ENCODE peak calls at places on chromosomes 5 and 9, in five cellular contexts. One of them, this sample, is unnamed.

GRCh38 chr5:31211098-31211497 is 17.6 kb downstream of the CDH6 start:
- DNase-seq in aorta: no peak
- DNase-seq in CD8-positive, alpha-beta memory T cell: no peak
- DNase-seq in heart left ventricle: no peak
- DNase-seq in lower lobe of right lung: no peak
- DNase-seq in this sample: no peak

GRCh38 chr9:77846957-77847574 is 184.5 kb downstream of the GNAQ start:
- DNase-seq in CD8-positive, alpha-beta memory T cell: no peak
- DNase-seq in lower lobe of right lung: no peak
- DNase-seq in aorta: peak; percentile 66
- DNase-seq in heart left ventricle: peak; percentile 43
- DNase-seq in this sample: no peak

GRCh38 chr5:78613151-78613533 is 35.4 kb downstream of the LHFPL2 start:
- DNase-seq in CD8-positive, alpha-beta memory T cell: no peak
- DNase-seq in aorta: no peak
- DNase-seq in heart left ventricle: no peak
- DNase-seq in lower lobe of right lung: no peak
- DNase-seq in this sample: no peak

GRCh38 chr5:162163663-162164062 is 96.1 kb downstream of the GABRG2 start:
- DNase-seq in lower lobe of right lung: no peak
- DNase-seq in heart left ventricle: no peak
- DNase-seq in CD8-positive, alpha-beta memory T cell: no peak
- DNase-seq in aorta: peak; percentile 18
- DNase-seq in this sample: no peak

GRCh38 chr9:2271426-2271825 is 256.3 kb downstream of the SMARCA2 start:
- DNase-seq in heart left ventricle: no peak
- DNase-seq in CD8-positive, alpha-beta memory T cell: no peak
- DNase-seq in aorta: peak; percentile 61
- DNase-seq in lower lobe of right lung: no peak
- DNase-seq in this sample: no peak

GRCh38 chr5:120479066-120479465 is 15.0 kb downstream of the PRR16 start:
- DNase-seq in CD8-positive, alpha-beta memory T cell: no peak
- DNase-seq in lower lobe of right lung: no peak
- DNase-seq in heart left ventricle: no peak
- DNase-seq in aorta: no peak
- DNase-seq in this sample: no peak

GRCh38 chr5:16160706-16161105 is 18.9 kb downstream of the MARCHF11 start:
- DNase-seq in CD8-positive, alpha-beta memory T cell: no peak
- DNase-seq in lower lobe of right lung: no peak
- DNase-seq in aorta: no peak
- DNase-seq in heart left ventricle: no peak
- DNase-seq in this sample: no peak

GRCh38 chr5:15474143-15474719 is 25.7 kb upstream of the FBXL7 start:
- DNase-seq in heart left ventricle: no peak
- DNase-seq in lower lobe of right lung: no peak
- DNase-seq in CD8-positive, alpha-beta memory T cell: no peak
- DNase-seq in aorta: no peak
- DNase-seq in this sample: no peak

GRCh38 chr5:32572778-32573480 is 12.4 kb upstream of the SUB1 start:
- DNase-seq in aorta: no peak
- DNase-seq in lower lobe of right lung: no peak
- DNase-seq in CD8-positive, alpha-beta memory T cell: no peak
- DNase-seq in heart left ventricle: no peak
- DNase-seq in this sample: no peak

GRCh38 chr9:134315716-134316443 is 10.4 kb upstream of the RXRA start:
- DNase-seq in aorta: peak; percentile 45
- DNase-seq in CD8-positive, alpha-beta memory T cell: no peak
- DNase-seq in heart left ventricle: no peak
- DNase-seq in lower lobe of right lung: peak; percentile 33
- DNase-seq in this sample: no peak

GRCh38 chr5:108818613-108819272 is 71.0 kb downstream of the FER start:
- DNase-seq in lower lobe of right lung: no peak
- DNase-seq in CD8-positive, alpha-beta memory T cell: no peak
- DNase-seq in heart left ventricle: no peak
- DNase-seq in aorta: no peak
- DNase-seq in this sample: no peak

GRCh38 chr5:101473483-101473882 is 570.4 kb upstream of the ST8SIA4 start:
- DNase-seq in lower lobe of right lung: no peak
- DNase-seq in heart left ventricle: no peak
- DNase-seq in CD8-positive, alpha-beta memory T cell: no peak
- DNase-seq in aorta: no peak
- DNase-seq in this sample: no peak

GRCh38 chr9:109968702-109969450 is 188.9 kb downstream of the PALM2AKAP2 start:
- DNase-seq in lower lobe of right lung: no peak
- DNase-seq in aorta: no peak
- DNase-seq in CD8-positive, alpha-beta memory T cell: no peak
- DNase-seq in heart left ventricle: peak; percentile 37
- DNase-seq in this sample: no peak

GRCh38 chr9:107274953-107275422 is 8.1 kb upstream of the RAD23B start:
- DNase-seq in lower lobe of right lung: no peak
- DNase-seq in aorta: no peak
- DNase-seq in CD8-positive, alpha-beta memory T cell: no peak
- DNase-seq in heart left ventricle: no peak
- DNase-seq in this sample: no peak

GRCh38 chr5:9118852-9119251 is 427.0 kb downstream of the SEMA5A start:
- DNase-seq in lower lobe of right lung: no peak
- DNase-seq in CD8-positive, alpha-beta memory T cell: no peak
- DNase-seq in aorta: no peak
- DNase-seq in heart left ventricle: no peak
- DNase-seq in this sample: no peak

GRCh38 chr9:116152941-116153764 is 438 bp upstream of the PAPPA start:
- DNase-seq in CD8-positive, alpha-beta memory T cell: no peak
- DNase-seq in aorta: no peak
- DNase-seq in lower lobe of right lung: no peak
- DNase-seq in heart left ventricle: no peak
- DNase-seq in this sample: no peak

GRCh38 chr9:5626727-5627634 is 1.9 kb upstream of the RIC1 start:
- DNase-seq in aorta: peak; percentile 65
- DNase-seq in CD8-positive, alpha-beta memory T cell: no peak
- DNase-seq in lower lobe of right lung: no peak
- DNase-seq in heart left ventricle: peak; percentile 22
- DNase-seq in this sample: peak; percentile 63

GRCh38 chr5:124700930-124701458 is 45.4 kb downstream of the ZNF608 start:
- DNase-seq in CD8-positive, alpha-beta memory T cell: no peak
- DNase-seq in aorta: no peak
- DNase-seq in heart left ventricle: no peak
- DNase-seq in lower lobe of right lung: no peak
- DNase-seq in this sample: no peak

GRCh38 chr5:124701873-124702272 is 44.6 kb downstream of the ZNF608 start:
- DNase-seq in aorta: no peak
- DNase-seq in CD8-positive, alpha-beta memory T cell: no peak
- DNase-seq in heart left ventricle: no peak
- DNase-seq in lower lobe of right lung: no peak
- DNase-seq in this sample: no peak

GRCh38 chr5:124702442-124703024 is 43.9 kb downstream of the ZNF608 start:
- DNase-seq in aorta: no peak
- DNase-seq in CD8-positive, alpha-beta memory T cell: no peak
- DNase-seq in lower lobe of right lung: no peak
- DNase-seq in heart left ventricle: no peak
- DNase-seq in this sample: no peak

GRCh38 chr5:124698774-124699173 is 47.7 kb downstream of the ZNF608 start:
- DNase-seq in aorta: no peak
- DNase-seq in CD8-positive, alpha-beta memory T cell: no peak
- DNase-seq in lower lobe of right lung: no peak
- DNase-seq in heart left ventricle: no peak
- DNase-seq in this sample: no peak

DNA sequence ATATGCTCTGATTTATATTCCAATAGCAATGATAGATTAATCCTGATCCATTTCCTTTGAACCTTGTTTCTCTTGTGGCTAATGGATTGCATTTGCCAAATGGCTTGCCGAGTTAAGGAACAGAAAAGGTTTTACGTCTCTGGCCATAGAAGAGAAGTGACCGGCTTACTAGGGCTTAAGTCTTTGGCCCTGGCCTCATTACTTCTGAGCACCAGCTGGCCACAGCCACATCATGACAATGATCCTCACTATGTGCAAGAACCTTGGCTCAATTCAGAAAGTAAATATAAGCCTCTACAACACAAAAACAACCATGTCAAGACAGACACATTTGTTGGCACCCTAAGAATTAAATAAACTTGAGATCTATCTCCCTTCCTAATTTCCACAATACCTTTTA is 46.1 kb downstream of the ZNF608 start:
- DNase-seq in aorta: no peak
- DNase-seq in lower lobe of right lung: no peak
- DNase-seq in heart left ventricle: no peak
- DNase-seq in CD8-positive, alpha-beta memory T cell: no peak
- DNase-seq in this sample: no peak
- H3K4me1 ChIP-seq in aorta: peaks cover 11% of the 10 kb centered on the region
- H3K4me1 ChIP-seq in lower lobe of right lung: peaks cover 44% of the 10 kb centered on the region
- H3K4me1 ChIP-seq in heart left ventricle: peaks cover 52% of the 10 kb centered on the region
- H3K4me1 ChIP-seq in CD8-positive, alpha-beta memory T cell: no peaks in the 10 kb centered on the region
- H3K4me1 ChIP-seq in this sample: peaks cover 60% of the 10 kb centered on the region

GRCh38 chr9:63817622-63818518 is 1467.1 kb downstream of the FOXD4L5 start:
- DNase-seq in heart left ventricle: peak; percentile 46
- DNase-seq in lower lobe of right lung: peak; percentile 82
- DNase-seq in CD8-positive, alpha-beta memory T cell: peak; percentile 59
- DNase-seq in aorta: peak; percentile 76
- DNase-seq in this sample: peak; percentile 79

DNA sequence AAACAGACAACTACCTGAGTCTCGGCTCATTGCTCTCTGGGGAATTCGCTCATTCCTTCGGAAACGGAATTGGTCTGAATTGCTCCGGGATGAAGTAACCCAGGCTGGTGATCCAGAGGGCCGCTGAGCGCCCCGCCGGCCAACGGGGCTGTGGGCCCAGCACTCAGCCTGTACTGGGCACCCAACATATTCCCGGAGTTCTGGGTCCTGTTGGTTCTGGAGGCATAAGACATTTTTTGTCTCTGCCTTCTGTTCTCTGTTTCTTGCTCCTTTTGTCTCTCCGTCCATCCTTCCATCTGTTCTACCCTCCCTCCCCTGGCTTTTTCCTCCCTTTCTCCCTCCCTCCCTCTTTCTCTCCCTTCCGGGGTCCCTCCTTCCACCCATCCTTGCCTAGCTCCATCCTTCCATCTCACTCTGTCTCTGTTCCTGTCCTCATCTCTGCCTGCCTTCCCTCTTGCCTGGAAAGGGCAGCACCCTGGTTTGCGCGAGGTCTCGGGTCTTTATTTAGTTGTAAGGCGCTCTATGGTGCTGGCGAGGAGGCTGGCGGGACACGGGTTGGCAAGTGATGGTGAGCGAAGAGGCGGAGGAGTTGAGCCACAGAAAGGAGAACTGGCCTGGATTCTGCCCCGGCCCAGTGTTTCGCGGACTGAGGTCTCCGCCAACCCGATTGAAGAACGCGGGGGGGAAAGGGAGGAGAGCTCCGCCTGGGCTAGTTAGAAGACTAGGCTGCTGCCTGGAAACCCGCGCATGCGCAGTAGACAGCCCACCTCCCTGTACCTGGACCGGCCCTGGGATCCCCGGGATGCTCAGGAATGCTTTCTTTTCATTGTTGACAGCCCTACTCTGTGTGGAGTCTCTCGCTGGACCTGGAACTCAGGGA is 1468.0 kb downstream of the FOXD4L5 start:
- DNase-seq in heart left ventricle: peak; percentile 83
- DNase-seq in aorta: peak; percentile 90
- DNase-seq in lower lobe of right lung: peak; percentile 95
- DNase-seq in CD8-positive, alpha-beta memory T cell: peak; percentile 66
- DNase-seq in this sample: peak; percentile 73
- H3K4me3 ChIP-seq in heart left ventricle: peak overlapping the region; percentile 21
- H3K4me3 ChIP-seq in aorta: no peak overlapping the region
- H3K4me3 ChIP-seq in lower lobe of right lung: peak overlapping the region; percentile 29
- H3K4me3 ChIP-seq in CD8-positive, alpha-beta memory T cell: peak overlapping the region; percentile 58
- H3K4me3 ChIP-seq in this sample: peak overlapping the region; percentile 34

DNA sequence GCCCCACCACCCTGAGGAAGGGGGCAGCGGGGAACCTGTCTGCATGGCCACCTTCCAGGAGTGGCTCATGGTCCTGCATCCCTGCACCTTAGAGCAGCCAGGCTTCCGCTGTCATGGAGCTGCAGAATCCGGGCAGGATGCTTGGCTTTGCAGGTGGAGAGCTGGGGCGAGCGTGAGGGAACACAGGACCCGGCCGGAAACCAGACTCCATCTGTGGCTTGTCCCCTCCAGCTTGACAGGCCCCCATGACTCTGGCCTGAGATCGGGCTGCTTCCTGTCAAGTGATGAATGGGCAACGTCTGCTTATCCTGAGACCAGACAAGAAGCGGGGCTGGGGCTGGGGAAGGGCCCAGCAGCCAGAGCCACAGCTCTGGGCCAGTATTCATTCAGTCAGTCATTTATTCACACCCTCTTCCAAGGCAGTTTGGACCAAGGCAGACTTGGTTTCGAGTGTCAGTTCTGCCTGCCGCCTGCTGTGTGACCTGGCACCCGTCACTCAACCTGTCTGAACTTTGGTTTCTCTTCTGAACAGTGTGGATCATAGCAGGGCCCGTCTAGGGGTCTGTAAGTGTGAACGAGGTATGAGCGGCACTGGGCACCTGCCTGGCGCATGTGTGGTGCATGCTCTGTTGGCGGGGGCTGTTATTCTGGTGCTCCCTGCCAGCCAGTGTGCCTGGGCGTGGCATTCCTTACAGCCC is 37.5 kb downstream of the NEK6 start:
- DNase-seq in lower lobe of right lung: no peak
- DNase-seq in aorta: no peak
- DNase-seq in heart left ventricle: no peak
- DNase-seq in CD8-positive, alpha-beta memory T cell: no peak
- DNase-seq in this sample: no peak
- H3K4me1 ChIP-seq in lower lobe of right lung: peaks cover 93% of the 10 kb centered on the region
- H3K4me1 ChIP-seq in aorta: peaks cover 3% of the 10 kb centered on the region
- H3K4me1 ChIP-seq in heart left ventricle: peaks cover 68% of the 10 kb centered on the region
- H3K4me1 ChIP-seq in CD8-positive, alpha-beta memory T cell: no peaks in the 10 kb centered on the region
- H3K4me1 ChIP-seq in this sample: peaks cover 86% of the 10 kb centered on the region

GRCh38 chr9:137070906-137071275 is 534 bp upstream of the SAPCD2 start:
- DNase-seq in lower lobe of right lung: no peak
- DNase-seq in CD8-positive, alpha-beta memory T cell: no peak
- DNase-seq in heart left ventricle: peak; percentile 81
- DNase-seq in aorta: no peak
- DNase-seq in this sample: no peak
- H3K4me3 ChIP-seq in lower lobe of right lung: peak overlapping the region; percentile 49
- H3K4me3 ChIP-seq in CD8-positive, alpha-beta memory T cell: peak overlapping the region; percentile 39
- H3K4me3 ChIP-seq in heart left ventricle: peak overlapping the region; percentile 57
- H3K4me3 ChIP-seq in aorta: no peak overlapping the region
- H3K4me3 ChIP-seq in this sample: peak overlapping the region; percentile 29

DNA sequence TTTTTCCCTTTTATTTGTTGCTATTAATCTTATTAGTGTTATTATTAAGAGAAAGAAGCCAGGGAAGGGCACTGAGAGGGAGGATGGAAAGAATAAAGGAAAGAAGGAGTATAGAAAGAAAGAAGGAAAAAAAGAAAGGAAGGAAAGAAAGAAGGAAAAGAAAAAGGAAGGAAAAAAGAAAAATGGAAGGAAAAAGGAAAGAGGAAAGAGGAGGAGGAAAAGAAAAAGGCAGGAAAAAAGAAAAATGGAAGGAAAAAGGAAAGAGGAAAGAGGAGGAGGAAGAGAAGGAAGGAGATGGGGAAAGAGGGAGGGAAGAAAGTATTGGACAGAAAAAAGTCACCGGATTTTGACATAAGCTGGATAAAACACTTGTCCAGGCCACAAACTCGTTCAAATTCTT is 47.8 kb downstream of the ANXA1 start:
- DNase-seq in CD8-positive, alpha-beta memory T cell: no peak
- DNase-seq in lower lobe of right lung: no peak
- DNase-seq in aorta: no peak
- DNase-seq in heart left ventricle: no peak
- DNase-seq in this sample: no peak
- H3K4me1 ChIP-seq in CD8-positive, alpha-beta memory T cell: no peaks in the 10 kb centered on the region
- H3K4me1 ChIP-seq in lower lobe of right lung: no peaks in the 10 kb centered on the region
- H3K4me1 ChIP-seq in aorta: no peaks in the 10 kb centered on the region
- H3K4me1 ChIP-seq in heart left ventricle: no peaks in the 10 kb centered on the region
- H3K4me1 ChIP-seq in this sample: no peaks in the 10 kb centered on the region

This sample was measured in right atrium auricular region.